ENCODE peak calls at places on chromosomes 2 and 18, in seven cellular contexts. One of them, this sample, is unnamed. For H3K4me1, the result is how much of the 10 kb centered on the place peaks cover.

GRCh38 chr2:226791056-226791486 is 8.5 kb downstream of the IRS1 start:
- DNase-seq in mesendoderm: peak
- DNase-seq in neuronal stem cell: no peak
- DNase-seq in IMR-90: peak
- DNase-seq in H9: peak
- DNase-seq in H1: no peak
- DNase-seq in mesenchymal stem cell: peak
- DNase-seq in this sample: peak

GRCh38 chr2:158828378-158829136 is 33.4 kb downstream of the DAPL1 start:
- DNase-seq in mesenchymal stem cell: no peak
- DNase-seq in H9: no peak
- DNase-seq in H1: no peak
- DNase-seq in mesendoderm: no peak
- DNase-seq in neuronal stem cell: no peak
- DNase-seq in IMR-90: peak
- DNase-seq in this sample: no peak

GRCh38 chr18:13086906-13087305 is 95.7 kb downstream of the CEP192 start:
- DNase-seq in H9: no peak
- DNase-seq in IMR-90: no peak
- DNase-seq in mesendoderm: no peak
- DNase-seq in H1: no peak
- DNase-seq in neuronal stem cell: no peak
- DNase-seq in mesenchymal stem cell: no peak
- DNase-seq in this sample: no peak

GRCh38 chr2:63827749-63828148 is 13.9 kb upstream of the UGP2 start:
- DNase-seq in H9: no peak
- DNase-seq in IMR-90: peak
- DNase-seq in mesendoderm: peak
- DNase-seq in neuronal stem cell: no peak
- DNase-seq in mesenchymal stem cell: peak
- DNase-seq in H1: no peak
- DNase-seq in this sample: peak

GRCh38 chr18:23106575-23106974 is 28.7 kb upstream of the CABLES1 start:
- DNase-seq in IMR-90: peak
- DNase-seq in neuronal stem cell: no peak
- DNase-seq in H9: no peak
- DNase-seq in H1: no peak
- DNase-seq in mesendoderm: peak
- DNase-seq in mesenchymal stem cell: peak
- DNase-seq in this sample: peak

GRCh38 chr2:22442051-22442450 is 942.9 kb upstream of the KLHL29 start:
- DNase-seq in mesenchymal stem cell: no peak
- DNase-seq in H9: no peak
- DNase-seq in mesendoderm: peak
- DNase-seq in H1: no peak
- DNase-seq in neuronal stem cell: no peak
- DNase-seq in IMR-90: no peak
- DNase-seq in this sample: no peak

GRCh38 chr2:9239616-9240015 is 33.0 kb downstream of the ASAP2 start:
- DNase-seq in H9: no peak
- DNase-seq in IMR-90: no peak
- DNase-seq in H1: no peak
- DNase-seq in mesendoderm: no peak
- DNase-seq in mesenchymal stem cell: no peak
- DNase-seq in neuronal stem cell: no peak
- DNase-seq in this sample: no peak

GRCh38 chr18:57813245-57813644 is 10.1 kb upstream of the ATP8B1 start:
- DNase-seq in neuronal stem cell: no peak
- DNase-seq in H1: no peak
- DNase-seq in mesenchymal stem cell: peak
- DNase-seq in IMR-90: peak
- DNase-seq in H9: no peak
- DNase-seq in mesendoderm: peak
- DNase-seq in this sample: peak

GRCh38 chr2:236936446-236936940 is 149.2 kb upstream of the COPS8 start:
- DNase-seq in neuronal stem cell: no peak
- DNase-seq in mesendoderm: no peak
- DNase-seq in H1: peak
- DNase-seq in mesenchymal stem cell: no peak
- DNase-seq in H9: no peak
- DNase-seq in IMR-90: no peak
- DNase-seq in this sample: no peak

GRCh38 chr18:21053127-21053526 is 58.5 kb downstream of the ROCK1 start:
- DNase-seq in mesenchymal stem cell: peak
- DNase-seq in H9: no peak
- DNase-seq in IMR-90: peak
- DNase-seq in H1: no peak
- DNase-seq in mesendoderm: no peak
- DNase-seq in neuronal stem cell: no peak
- DNase-seq in this sample: no peak

GRCh38 chr2:144905956-144906355 is 386.0 kb upstream of the ZEB2 start:
- DNase-seq in mesendoderm: no peak
- DNase-seq in H9: no peak
- DNase-seq in IMR-90: no peak
- DNase-seq in neuronal stem cell: no peak
- DNase-seq in mesenchymal stem cell: no peak
- DNase-seq in H1: no peak
- DNase-seq in this sample: no peak
- H2AK5ac ChIP-seq in mesendoderm: no peak
- H2AK5ac ChIP-seq in H9: no peak
- H2AK5ac ChIP-seq in IMR-90: no peak
- H2AK5ac ChIP-seq in neuronal stem cell: no peak
- H2AK5ac ChIP-seq in mesenchymal stem cell: no peak
- H2AK5ac ChIP-seq in H1: no peak
- H2AK5ac ChIP-seq in this sample: no peak

DNA sequence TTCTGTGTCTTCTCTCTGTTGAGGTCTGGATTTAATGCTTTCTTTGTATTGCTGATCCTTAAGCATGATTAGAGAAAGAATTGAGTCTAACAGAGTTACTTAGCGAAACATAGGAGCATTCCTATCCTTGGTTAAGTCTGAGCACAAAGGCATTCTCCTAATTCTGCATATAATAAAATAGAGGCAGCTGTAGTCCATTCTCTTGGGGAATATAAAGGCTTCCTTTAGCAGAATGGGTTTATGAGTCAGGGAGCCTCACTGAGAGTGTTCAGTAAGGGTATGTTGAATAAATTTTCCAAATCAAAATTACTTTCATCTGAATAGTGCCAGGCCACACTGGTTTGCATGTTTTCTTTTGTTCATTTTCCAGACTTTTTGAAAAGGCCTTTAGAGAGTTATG is 101.5 kb downstream of the GALNT1 start:
- DNase-seq in neuronal stem cell: peak
- DNase-seq in H1: no peak
- DNase-seq in H9: no peak
- DNase-seq in mesendoderm: peak
- DNase-seq in mesenchymal stem cell: no peak
- DNase-seq in IMR-90: peak
- DNase-seq in this sample: no peak
- H3K23ac ChIP-seq in neuronal stem cell: no peak
- H3K23ac ChIP-seq in H1: no peak
- H3K23ac ChIP-seq in H9: no peak
- H3K23ac ChIP-seq in mesendoderm: no peak
- H3K23ac ChIP-seq in mesenchymal stem cell: no peak
- H3K23ac ChIP-seq in IMR-90: no peak
- H3K23ac ChIP-seq in this sample: no peak

DNA sequence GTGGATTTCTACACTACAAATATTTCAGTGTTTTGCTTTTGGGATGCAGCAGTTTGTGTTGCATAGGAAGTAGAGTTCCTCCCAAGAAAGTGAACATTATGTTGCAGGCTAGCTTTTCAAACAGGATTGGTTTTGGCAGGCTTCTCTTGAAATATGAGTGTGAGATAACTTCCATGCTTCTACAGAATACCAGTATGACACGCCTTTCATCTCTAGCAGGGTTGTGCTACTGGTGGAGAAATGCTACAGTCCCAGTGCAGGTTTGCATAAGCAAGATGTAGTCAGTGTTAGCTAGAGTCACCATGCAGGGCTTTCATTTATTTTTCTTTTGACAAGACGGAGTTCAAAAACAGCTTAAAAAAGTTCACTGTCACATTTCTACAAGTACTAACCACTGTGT is 17.1 kb upstream of the CAVIN2 start:
- DNase-seq in H9: no peak
- DNase-seq in neuronal stem cell: no peak
- DNase-seq in IMR-90: peak
- DNase-seq in mesendoderm: no peak
- DNase-seq in H1: no peak
- DNase-seq in mesenchymal stem cell: peak
- DNase-seq in this sample: peak
- H3K4me1 ChIP-seq in H9: under half
- H3K4me1 ChIP-seq in neuronal stem cell: under half
- H3K4me1 ChIP-seq in IMR-90: under half
- H3K4me1 ChIP-seq in mesendoderm: under half
- H3K4me1 ChIP-seq in H1: under half
- H3K4me1 ChIP-seq in mesenchymal stem cell: under half
- H3K4me1 ChIP-seq in this sample: under half

GRCh38 chr2:197573608-197574007 is 57.7 kb downstream of the MOB4 start:
- DNase-seq in neuronal stem cell: no peak
- DNase-seq in IMR-90: no peak
- DNase-seq in H1: no peak
- DNase-seq in mesendoderm: peak
- DNase-seq in H9: no peak
- DNase-seq in mesenchymal stem cell: no peak
- DNase-seq in this sample: no peak

GRCh38 chr2:197575987-197576386 is 60.1 kb downstream of the MOB4 start:
- DNase-seq in mesenchymal stem cell: peak
- DNase-seq in H9: no peak
- DNase-seq in neuronal stem cell: no peak
- DNase-seq in H1: no peak
- DNase-seq in mesendoderm: no peak
- DNase-seq in IMR-90: peak
- DNase-seq in this sample: peak

GRCh38 chr2:197576631-197577030 is 60.8 kb downstream of the MOB4 start:
- DNase-seq in H1: no peak
- DNase-seq in H9: no peak
- DNase-seq in mesendoderm: peak
- DNase-seq in neuronal stem cell: no peak
- DNase-seq in mesenchymal stem cell: no peak
- DNase-seq in IMR-90: peak
- DNase-seq in this sample: no peak

GRCh38 chr2:197571622-197572271 is 55.9 kb downstream of the MOB4 start:
- DNase-seq in H9: no peak
- DNase-seq in IMR-90: peak
- DNase-seq in mesenchymal stem cell: peak
- DNase-seq in H1: no peak
- DNase-seq in mesendoderm: peak
- DNase-seq in neuronal stem cell: no peak
- DNase-seq in this sample: peak

DNA sequence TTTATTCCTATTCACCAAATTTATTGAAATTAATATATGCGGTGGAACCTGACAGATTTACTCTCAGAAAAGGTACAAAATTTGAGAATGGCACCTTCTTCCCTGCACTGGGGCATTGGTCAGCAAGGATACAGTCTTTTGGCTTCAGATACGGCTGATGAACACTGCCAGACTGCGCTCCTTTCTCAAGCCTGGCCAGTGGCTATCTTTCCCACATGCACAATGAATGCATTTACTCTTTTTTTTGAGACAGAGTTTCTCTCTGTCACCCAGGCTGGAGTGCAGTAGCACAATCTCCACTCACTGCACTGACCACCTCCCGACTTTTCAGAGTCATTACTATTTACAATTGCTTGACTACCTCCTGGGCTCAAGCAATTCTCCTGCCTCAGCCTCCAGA is 61.6 kb downstream of the MOB4 start:
- DNase-seq in H9: no peak
- DNase-seq in neuronal stem cell: no peak
- DNase-seq in IMR-90: no peak
- DNase-seq in mesendoderm: no peak
- DNase-seq in mesenchymal stem cell: no peak
- DNase-seq in H1: no peak
- DNase-seq in this sample: no peak
- H2AK5ac ChIP-seq in H9: peak
- H2AK5ac ChIP-seq in neuronal stem cell: no peak
- H2AK5ac ChIP-seq in IMR-90: no peak
- H2AK5ac ChIP-seq in mesendoderm: peak
- H2AK5ac ChIP-seq in mesenchymal stem cell: no peak
- H2AK5ac ChIP-seq in H1: peak
- H2AK5ac ChIP-seq in this sample: no peak

DNA sequence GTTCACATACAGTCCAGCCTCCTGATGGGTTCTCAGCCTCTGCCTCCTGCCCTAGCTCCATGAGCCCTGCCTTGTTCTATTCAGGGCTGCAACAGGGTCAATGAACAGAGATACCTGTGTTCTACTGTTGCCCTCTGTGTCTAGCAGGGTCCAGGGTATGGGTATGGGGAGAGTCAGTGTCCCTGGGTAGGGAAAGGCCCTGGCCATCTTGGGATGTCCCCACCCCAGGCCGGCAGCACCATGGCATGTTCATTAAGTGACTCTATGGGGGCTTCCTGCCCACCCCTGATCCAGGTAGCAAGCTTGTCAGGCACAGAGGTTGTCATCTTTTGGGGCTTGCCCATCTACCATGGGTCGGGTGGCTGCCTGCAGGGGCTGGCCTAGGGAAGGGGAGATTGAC is 13.5 kb downstream of the PDE11A start:
- DNase-seq in H9: no peak
- DNase-seq in mesendoderm: no peak
- DNase-seq in neuronal stem cell: no peak
- DNase-seq in H1: no peak
- DNase-seq in IMR-90: no peak
- DNase-seq in mesenchymal stem cell: no peak
- DNase-seq in this sample: no peak
- H3K23ac ChIP-seq in H9: no peak
- H3K23ac ChIP-seq in mesendoderm: no peak
- H3K23ac ChIP-seq in neuronal stem cell: no peak
- H3K23ac ChIP-seq in H1: no peak
- H3K23ac ChIP-seq in IMR-90: no peak
- H3K23ac ChIP-seq in mesenchymal stem cell: no peak
- H3K23ac ChIP-seq in this sample: no peak

GRCh38 chr2:173354073-173354600 is 535 bp upstream of the CDCA7 start:
- DNase-seq in H1: no peak
- DNase-seq in H9: no peak
- DNase-seq in neuronal stem cell: peak
- DNase-seq in mesendoderm: peak
- DNase-seq in IMR-90: no peak
- DNase-seq in mesenchymal stem cell: peak
- DNase-seq in this sample: peak
- H3K4me1 ChIP-seq in H1: under half
- H3K4me1 ChIP-seq in H9: under half
- H3K4me1 ChIP-seq in neuronal stem cell: under half
- H3K4me1 ChIP-seq in mesendoderm: under half
- H3K4me1 ChIP-seq in IMR-90: under half
- H3K4me1 ChIP-seq in mesenchymal stem cell: under half
- H3K4me1 ChIP-seq in this sample: under half